ENCODE peak calls at places on chromosomes 4 and X, in eight cellular contexts. E is cardiac fibroblast, G is kidney glomerular epithelial cell, C is substantia nigra, J is KBM-7, I is fibroblast of the conjunctiva, X is hypothalamus, D is lung. B is an unnamed sample.

GRCh38 chr4:67634741-67635140 is 66.2 kb downstream of the UBA6 start:
- DNase-seq in E (no peak), I (no peak), J (no peak), C (no peak), X (no peak), D (no peak), G (no peak), B (no peak)

GRCh38 chrX:21940356-21940829 is at the start of gene SMS:
- DNase-seq in J (peak; percentile 66), X (peak; percentile 37), C (peak; percentile 15), E (peak; percentile 70), I (peak; percentile 51), D (peak; percentile 66), G (peak; percentile 58), B (peak; percentile 88)

GRCh38 chr4:147103403-147103946 is 157.8 kb upstream of the TTC29 start:
- DNase-seq in E (peak; percentile 99), D (no peak), I (peak; percentile 87), G (peak; percentile 92), J (no peak), X (no peak), C (no peak), B (no peak)

GRCh38 chrX:45056428-45057145 is 144.1 kb downstream of the DIPK2B start:
- DNase-seq in J (no peak), X (no peak), E (no peak), I (no peak), D (no peak), C (no peak), G (no peak), B (no peak)

GRCh38 chr4:2650276-2650675 is 105.9 kb downstream of the TNIP2 start:
- DNase-seq in E (no peak), G (no peak), X (no peak), D (no peak), C (no peak), J (no peak), I (no peak), B (no peak)

GRCh38 chrX:40471965-40472648 is 108.7 kb upstream of the ATP6AP2 start:
- DNase-seq in G (peak; percentile 18), I (peak; percentile 42), J (no peak), C (peak; percentile 2), X (no peak), E (peak; percentile 44), D (peak; percentile 34), B (peak; percentile 34)

GRCh38 chr4:37889849-37890500 is 909 bp upstream of the TBC1D1 start:
- DNase-seq in I (no peak), X (peak; percentile 27), D (no peak), C (no peak), G (no peak), E (no peak), J (no peak), B (peak; percentile 45)

GRCh38 chr4:88244821-88245579 is 39.4 kb downstream of the PPM1K start:
- DNase-seq in X (no peak), G (no peak), D (no peak), E (no peak), J (no peak), C (no peak), I (no peak), B (peak; percentile 56)

GRCh38 chr4:151029537-151029936 is 14.5 kb upstream of the LRBA start:
- DNase-seq in J (no peak), I (no peak), X (no peak), C (no peak), D (no peak), E (no peak), G (no peak), B (no peak)

GRCh38 chr4:84691170-84691691 is 108.3 kb downstream of the CDS1 start:
- DNase-seq in I (peak; percentile 88), D (peak; percentile 38), G (peak; percentile 46), E (peak; percentile 96), J (no peak), C (no peak), X (no peak), B (no peak)

GRCh38 chr4:61462451-61463326 is 262.6 kb downstream of the ADGRL3 start:
- DNase-seq in I (peak; percentile 16), D (no peak), C (no peak), E (peak; percentile 89), G (peak; percentile 49), X (no peak), J (no peak), B (no peak)

GRCh38 chr4:159577241-159577640 is 474.4 kb downstream of the RAPGEF2 start:
- DNase-seq in X (no peak), G (no peak), J (no peak), D (no peak), E (no peak), I (no peak), C (no peak), B (no peak)

GRCh38 chr4:107069049-107069448 is 32.9 kb upstream of the DKK2 start:
- DNase-seq in C (no peak), I (peak; percentile 30), D (no peak), J (no peak), E (peak; percentile 62), X (no peak), G (no peak), B (no peak)

GRCh38 chr4:108626056-108626455 is 5.7 kb downstream of the RPL34 start:
- DNase-seq in I (no peak), E (no peak), D (no peak), X (no peak), J (no peak), G (no peak), C (no peak), B (no peak)

B was measured in left ventricle myocardium superior.